ENCODE peak calls at places on chromosome X, in eight cellular contexts. P is IMR-90; S is mesendoderm; M is CD8-positive, alpha-beta T cell; V is aorta; A is Peyer's patch; X is uterus; N is small intestine. Y is an unnamed sample. For H3K4me1, the result is how much of the 10 kb centered on the place peaks cover.

GRCh38 chrX:150502979-150503897 is 65.2 kb upstream of the MTM1 start:
- DNase-seq in P (no peak), S (no peak), M (no peak), V (no peak), A (no peak), X (no peak), N (no peak), Y (no peak)

GRCh38 chrX:15646543-15646942 is 18.1 kb downstream of the CLTRN start:
- DNase-seq in P (no peak), S (no peak), M (no peak), V (peak), A (no peak), X (no peak), N (no peak), Y (no peak)

GRCh38 chrX:16870861-16871584 is 861 bp upstream of the RBBP7 start:
- DNase-seq in P (no peak), S (peak), M (no peak), V (peak), A (peak), X (peak), N (no peak), Y (no peak)

GRCh38 chrX:41981481-41982013 is 58.2 kb upstream of the CASK start:
- DNase-seq in P (no peak), S (no peak), M (no peak), V (no peak), A (no peak), X (no peak), N (no peak), Y (no peak)

GRCh38 chrX:18638397-18638796 is 33.5 kb downstream of the RS1 start:
- DNase-seq in P (no peak), S (no peak), M (no peak), V (no peak), A (no peak), X (no peak), N (no peak), Y (no peak)

GRCh38 chrX:1398431-1399340 is 6.8 kb upstream of the SLC25A6 start:
- DNase-seq in P (peak), S (no peak), M (no peak), V (peak), A (no peak), X (no peak), N (no peak), Y (no peak)

GRCh38 chrX:22699591-22700091 is 300.1 kb upstream of the DDX53 start:
- DNase-seq in P (peak), S (peak), M (no peak), V (no peak), A (no peak), X (no peak), N (no peak), Y (no peak)

GRCh38 chrX:69150294-69150960 is 14.8 kb downstream of the PJA1 start:
- DNase-seq in P (no peak), S (peak), M (no peak), V (no peak), A (no peak), X (no peak), N (no peak), Y (no peak)

GRCh38 chrX:38804481-38805293 is 3.4 kb downstream of the MID1IP1 start:
- DNase-seq in P (no peak), S (peak), M (peak), V (peak), A (peak), X (peak), N (peak), Y (peak)

GRCh38 chrX:38859602-38860001 is 58.3 kb downstream of the MID1IP1 start:
- DNase-seq in P (peak), S (no peak), M (no peak), V (no peak), A (no peak), X (no peak), N (no peak), Y (no peak)

GRCh38 chrX:30865020-30865419 is 24.0 kb downstream of the TAB3 start:
- DNase-seq in P (no peak), S (peak), M (no peak), V (no peak), A (no peak), X (no peak), N (peak), Y (no peak)

GRCh38 chrX:133637765-133638164 is 222.5 kb upstream of the GPC4 start:
- DNase-seq in P (no peak), S (no peak), M (no peak), V (no peak), A (no peak), X (no peak), N (no peak), Y (no peak)

GRCh38 chrX:103861200-103861599 is 29.1 kb upstream of the RAB9B start:
- DNase-seq in P (no peak), S (no peak), M (no peak), V (no peak), A (no peak), X (no peak), N (no peak), Y (no peak)

GRCh38 chrX:123884809-123885408 is 25.1 kb downstream of the XIAP start:
- DNase-seq in P (peak), S (peak), M (peak), V (no peak), A (peak), X (no peak), N (peak), Y (peak)

GRCh38 chrX:9907645-9908387 is 59.3 kb upstream of the CLDN34 start:
- DNase-seq in P (peak), S (no peak), M (no peak), V (no peak), A (no peak), X (no peak), N (no peak), Y (no peak)

GRCh38 chrX:39152106-39152649 is 350.9 kb downstream of the MID1IP1 start:
- DNase-seq in P (no peak), S (peak), M (no peak), V (no peak), A (no peak), X (no peak), N (no peak), Y (no peak)

GRCh38 chrX:43813898-43814297 is 68.4 kb downstream of the MAOB start:
- DNase-seq in P (no peak), S (peak), M (no peak), V (no peak), A (no peak), X (no peak), N (no peak), Y (no peak)

GRCh38 chrX:124127496-124127895 is 166.0 kb downstream of the STAG2 start:
- DNase-seq in P (no peak), S (no peak), M (no peak), V (no peak), A (no peak), X (no peak), N (no peak), Y (no peak)

DNA sequence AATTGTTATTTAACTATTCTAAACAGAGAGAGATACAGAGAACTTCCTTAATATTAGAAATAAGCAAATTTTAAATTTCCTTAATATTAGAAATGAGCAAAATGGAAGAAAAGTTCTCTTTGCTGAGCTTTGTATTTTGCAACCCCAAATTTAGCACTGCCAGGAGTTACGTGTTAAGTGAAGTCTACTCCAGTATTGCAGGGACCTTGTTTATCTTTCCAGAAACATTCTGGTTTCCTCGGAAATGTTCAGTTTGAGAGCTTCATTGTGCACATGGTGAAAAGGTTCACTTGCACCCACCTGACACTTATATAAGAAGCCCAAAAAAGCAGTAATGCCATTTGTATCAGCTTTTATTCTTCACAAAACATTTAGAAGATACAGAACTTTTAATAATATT is 6.2 kb upstream of the CXorf38 start:
- DNase-seq in P (no peak), S (no peak), M (no peak), V (no peak), A (no peak), X (no peak), N (no peak), Y (no peak)
- H3K27ac ChIP-seq in P (no peak), S (no peak), M (no peak), V (no peak), A (no peak), X (no peak), N (no peak), Y (no peak)

GRCh38 chrX:45347877-45348675 is 147.4 kb upstream of the DIPK2B start:
- DNase-seq in P (peak), S (no peak), M (no peak), V (no peak), A (no peak), X (no peak), N (no peak), Y (no peak)
- H3K4me1 ChIP-seq in P (under half), S (under half), M (under half), V (under half), A (under half), X (under half), N (under half), Y (under half)

GRCh38 chrX:72127332-72127731 is 4.4 kb downstream of the RTL5 start:
- DNase-seq in P (no peak), S (no peak), M (no peak), V (no peak), A (no peak), X (no peak), N (no peak), Y (no peak)

GRCh38 chrX:72125331-72126047 is 6.2 kb downstream of the RTL5 start:
- DNase-seq in P (no peak), S (no peak), M (no peak), V (no peak), A (no peak), X (no peak), N (no peak), Y (no peak)

GRCh38 chrX:72126048-72126415 is 5.7 kb downstream of the RTL5 start:
- DNase-seq in P (no peak), S (no peak), M (no peak), V (no peak), A (no peak), X (no peak), N (no peak), Y (no peak)

GRCh38 chrX:72128183-72128834 is 3.4 kb downstream of the RTL5 start:
- DNase-seq in P (no peak), S (no peak), M (no peak), V (no peak), A (no peak), X (no peak), N (no peak), Y (no peak)

DNA sequence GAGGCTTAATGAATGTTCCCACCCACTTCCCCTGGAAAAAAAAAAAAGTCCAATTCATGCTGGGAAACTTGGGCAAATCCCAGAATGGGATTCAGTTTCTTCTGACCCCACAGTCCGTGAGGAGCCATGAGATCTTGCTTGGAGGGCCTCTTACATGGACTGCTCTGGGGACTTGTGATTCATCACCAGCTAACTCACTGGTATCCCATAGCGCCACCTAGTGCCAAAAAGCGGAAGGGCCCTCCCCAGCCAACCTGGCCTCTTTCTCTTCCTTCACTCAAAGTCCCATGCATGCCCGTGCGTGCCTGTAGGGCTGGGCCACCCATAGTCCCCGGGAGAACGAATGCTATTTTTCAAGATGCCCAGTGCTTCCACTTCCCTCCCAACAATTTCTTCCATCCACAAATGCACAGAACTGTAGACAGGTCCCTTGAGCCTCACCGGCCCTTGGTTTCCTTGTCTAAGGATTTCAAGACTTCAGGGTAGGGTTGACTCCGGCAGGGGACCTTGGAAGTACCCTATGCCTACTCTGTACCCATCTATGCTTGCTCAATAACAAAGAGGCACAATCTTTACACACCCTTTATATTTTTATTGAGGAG is 5.1 kb downstream of the RTL5 start:
- DNase-seq in P (peak), S (peak), M (peak), V (peak), A (peak), X (peak), N (peak), Y (peak)
- H3K27ac ChIP-seq in P (no peak), S (no peak), M (no peak), V (no peak), A (no peak), X (peak), N (peak), Y (no peak)

DNA sequence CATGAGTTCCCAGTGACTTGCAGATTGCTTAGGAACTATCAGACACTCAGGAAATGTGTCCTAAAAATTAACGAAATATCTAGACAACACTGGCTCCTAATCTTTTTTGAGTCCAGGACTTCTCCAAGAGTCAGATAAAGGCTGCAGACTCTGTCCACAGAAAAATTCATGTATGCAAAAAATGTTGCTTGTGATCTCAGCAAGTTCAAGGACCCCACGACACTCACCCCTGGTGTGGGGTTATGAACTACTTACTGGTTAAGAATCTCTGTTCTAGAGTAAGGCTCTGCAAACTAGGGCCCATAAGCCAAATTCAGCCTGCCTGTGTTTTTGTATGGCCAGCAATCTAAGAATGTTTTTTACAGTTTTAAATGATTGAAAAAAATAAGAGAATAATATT is 93.2 kb downstream of the MBNL3 start:
- DNase-seq in P (no peak), S (no peak), M (no peak), V (no peak), A (no peak), X (no peak), N (no peak), Y (no peak)
- H3K4me1 ChIP-seq in P (under half), S (under half), M (under half), V (under half), A (under half), X (under half), N (under half), Y (under half)